ENCODE peak calls at places on chromosomes 12 and 14, in nine cellular contexts. P is kidney glomerular epithelial cell; H is CD8-positive, alpha-beta memory T cell; G is activated CD8-positive, alpha-beta memory T cell treated with anti-CD3 and anti-CD28 coated beads, Interleukin-2, amount 50 U/mL, for 48 hours; V is stimulated activated CD4-positive, alpha-beta T cell treated with anti-CD3 and anti-CD28 coated beads, Interleukin-1b, Interleukin-23, amount 100 ng/mL, for 1 hour; C is RWPE1; Q is memory B cell; B is foreskin fibroblast; J is HT1080. K is an unnamed sample.

GRCh38 chr14:85519661-85520305 is 10.2 kb upstream of the FLRT2 start:
- DNase-seq in P (no peak), H (no peak), G (no peak), V (no peak), C (no peak), Q (no peak), B (no peak), J (no peak), K (peak)

GRCh38 chr12:127773520-127773919 is 493.4 kb upstream of the TMEM132C start:
- DNase-seq in P (no peak), H (no peak), G (no peak), V (no peak), C (no peak), Q (no peak), B (no peak), J (peak), K (no peak)

GRCh38 chr12:20493924-20494323 is 125.6 kb downstream of the PDE3A start:
- DNase-seq in P (no peak), H (no peak), G (no peak), V (no peak), C (no peak), Q (no peak), B (no peak), J (no peak), K (no peak)

GRCh38 chr14:35814371-35815005 is 5.4 kb upstream of the RALGAPA1 start:
- DNase-seq in P (peak), H (peak), G (peak), V (peak), C (no peak), Q (peak), B (no peak), J (peak), K (peak)

GRCh38 chr12:118098456-118098855 is 5.4 kb downstream of the VSIG10 start:
- DNase-seq in P (no peak), H (no peak), G (no peak), V (no peak), C (no peak), Q (no peak), B (no peak), J (no peak), K (no peak)

GRCh38 chr14:33986804-33987203 is 35.9 kb upstream of the EGLN3 start:
- DNase-seq in P (peak), H (no peak), G (no peak), V (no peak), C (peak), Q (no peak), B (peak), J (peak), K (peak)

GRCh38 chr12:1907652-1908611 is 10.5 kb downstream of the CACNA2D4 start:
- DNase-seq in P (no peak), H (peak), G (peak), V (no peak), C (peak), Q (peak), B (no peak), J (no peak), K (no peak)

GRCh38 chr12:113980537-113981337 is 14.6 kb upstream of the RBM19 start:
- DNase-seq in P (peak), H (no peak), G (peak), V (no peak), C (peak), Q (no peak), B (peak), J (peak), K (peak)

GRCh38 chr12:3295225-3295624 is 195.8 kb upstream of the PRMT8 start:
- DNase-seq in P (no peak), H (no peak), G (no peak), V (no peak), C (no peak), Q (no peak), B (no peak), J (no peak), K (no peak)

GRCh38 chr12:68310370-68310769 is 21.8 kb downstream of the MDM1 start:
- DNase-seq in P (no peak), H (no peak), G (no peak), V (no peak), C (peak), Q (no peak), B (peak), J (peak), K (peak)

GRCh38 chr14:74867673-74868072 is 8.3 kb downstream of the PROX2 start:
- DNase-seq in P (no peak), H (peak), G (peak), V (no peak), C (no peak), Q (no peak), B (peak), J (no peak), K (peak)

GRCh38 chr12:70180140-70180539 is 63.1 kb upstream of the CNOT2 start:
- DNase-seq in P (no peak), H (no peak), G (no peak), V (no peak), C (no peak), Q (no peak), B (no peak), J (no peak), K (no peak)

GRCh38 chr14:102717211-102717610 is 60.0 kb upstream of the TRAF3 start:
- DNase-seq in P (no peak), H (no peak), G (no peak), V (no peak), C (no peak), Q (no peak), B (no peak), J (no peak), K (peak)

GRCh38 chr12:114269153-114269552 is 136.8 kb downstream of the TBX5 start:
- DNase-seq in P (no peak), H (no peak), G (no peak), V (no peak), C (no peak), Q (no peak), B (no peak), J (peak), K (no peak)

GRCh38 chr12:12439636-12440035 is 82.8 kb downstream of the BORCS5 start:
- DNase-seq in P (no peak), H (no peak), G (peak), V (peak), C (peak), Q (no peak), B (no peak), J (peak), K (peak)

GRCh38 chr12:9692909-9693308 is 23.4 kb downstream of the CLEC2D start:
- DNase-seq in P (no peak), H (no peak), G (no peak), V (no peak), C (no peak), Q (no peak), B (no peak), J (no peak), K (no peak)

GRCh38 chr12:106601031-106601430 is 18.2 kb downstream of the RFX4 start:
- DNase-seq in P (no peak), H (no peak), G (no peak), V (no peak), C (no peak), Q (no peak), B (no peak), J (no peak), K (no peak)